ENCODE peak calls at places on chromosomes 4 and X, in six cellular contexts. Y, Z, K, A, W and C are unnamed samples.

GRCh38 chr4:81783565-81783964 is 311.9 kb upstream of the RASGEF1B start:
- DNase-seq in Y (no peak), W (no peak), Z (no peak), A (no peak), K (no peak), C (no peak)

GRCh38 chr4:90403781-90404180 is 276.6 kb downstream of the CCSER1 start:
- DNase-seq in W (no peak), Z (no peak), K (no peak), Y (no peak), A (no peak), C (no peak)

GRCh38 chrX:110836982-110837381 is 41.4 kb upstream of the CHRDL1 start:
- DNase-seq in A (no peak), Y (no peak), Z (no peak), W (no peak), K (peak), C (no peak)

GRCh38 chr4:1331591-1332353 is 15.2 kb upstream of the UVSSA start:
- DNase-seq in A (no peak), Y (no peak), Z (no peak), W (no peak), K (no peak), C (no peak)

GRCh38 chr4:27819261-27819660 is 958.6 kb downstream of the STIM2 start:
- DNase-seq in Y (no peak), W (no peak), K (no peak), Z (no peak), A (no peak), C (no peak)

GRCh38 chr4:133062851-133063250 is 86.2 kb upstream of the PCDH10 start:
- DNase-seq in A (no peak), K (peak), Z (no peak), W (no peak), Y (no peak), C (no peak)

GRCh38 chr4:80336582-80336981 is 1.1 kb downstream of the CFAP299 start:
- DNase-seq in Z (no peak), A (peak), W (peak), K (peak), Y (no peak), C (no peak)

GRCh38 chr4:165184220-165184619 is 23.1 kb upstream of the KLHL2 start:
- DNase-seq in Y (no peak), W (no peak), Z (no peak), A (no peak), K (no peak), C (no peak)

GRCh38 chr4:173293663-173294062 is 40.5 kb downstream of the HMGB2 start:
- DNase-seq in K (no peak), W (no peak), Z (no peak), Y (no peak), A (no peak), C (no peak)

GRCh38 chr4:107654694-107655093 is 65.3 kb downstream of the PAPSS1 start:
- DNase-seq in W (no peak), K (peak), Y (no peak), Z (no peak), A (no peak), C (no peak)

GRCh38 chr4:137946423-137946822 is 295.7 kb downstream of the SLC7A11 start:
- DNase-seq in Y (no peak), A (no peak), K (peak), W (no peak), Z (no peak), C (no peak)

GRCh38 chrX:50100188-50100587 is 100.6 kb downstream of the AKAP4 start:
- DNase-seq in Z (no peak), W (peak), A (no peak), K (peak), Y (no peak), C (no peak)